ENCODE peak calls at places on chromosomes 4 and X, in ten cellular contexts. T is epithelial cell of proximal tubule, J is kidney, K is sigmoid colon, H is uterus, B is AG04449, E is SK-N-SH, Z is MCF 10A, M is heart left ventricle, G is fibroblast of lung. S is an unnamed sample.

GRCh38 chrX:18406531-18407266 is 18.7 kb upstream of the CDKL5 start:
- DNase-seq in T (no peak), J (no peak), K (no peak), H (no peak), B (no peak), E (no peak), Z (no peak), M (no peak), G (no peak), S (peak; percentile 56)

GRCh38 chr4:83582289-83582756 is 46.4 kb downstream of the GPAT3 start:
- DNase-seq in T (peak; percentile 74), J (no peak), K (peak; percentile 68), H (peak; percentile 17), B (no peak), E (no peak), Z (peak; percentile 97), M (no peak), G (peak; percentile 68), S (peak; percentile 72)

GRCh38 chr4:7513731-7514130 is 79.0 kb upstream of the PSAPL1 start:
- DNase-seq in T (no peak), J (no peak), K (no peak), H (no peak), B (peak; percentile 4), E (no peak), Z (peak; percentile 16), M (no peak), G (peak; percentile 5), S (peak; percentile 38)

GRCh38 chr4:125235971-125236370 is 78.8 kb upstream of the FAT4 start:
- DNase-seq in T (no peak), J (no peak), K (no peak), H (no peak), B (no peak), E (no peak), Z (no peak), M (no peak), G (no peak), S (no peak)

GRCh38 chr4:79181190-79181589 is 144.7 kb downstream of the NAA11 start:
- DNase-seq in T (no peak), J (no peak), K (no peak), H (no peak), B (no peak), E (no peak), Z (no peak), M (no peak), G (no peak), S (no peak)

GRCh38 chrX:369563-370101 is 17.1 kb downstream of the PPP2R3B start:
- DNase-seq in T (no peak), J (peak; percentile 55), K (no peak), H (no peak), B (no peak), E (no peak), Z (no peak), M (no peak), G (no peak), S (no peak)

GRCh38 chr4:76235407-76235806 is 16.1 kb upstream of the FAM47E start:
- DNase-seq in T (no peak), J (no peak), K (no peak), H (no peak), B (no peak), E (no peak), Z (no peak), M (no peak), G (no peak), S (no peak)

GRCh38 chrX:41946973-41947612 is 23.7 kb upstream of the CASK start:
- DNase-seq in T (no peak), J (no peak), K (no peak), H (no peak), B (no peak), E (no peak), Z (no peak), M (no peak), G (no peak), S (no peak)

GRCh38 chr4:180197471-180197870 is 2045.7 kb upstream of the TENM3 start:
- DNase-seq in T (no peak), J (no peak), K (no peak), H (no peak), B (no peak), E (no peak), Z (no peak), M (no peak), G (no peak), S (no peak)

GRCh38 chr4:52659016-52659721 is at the start of gene USP46:
- DNase-seq in T (no peak), J (peak; percentile 93), K (peak; percentile 86), H (peak; percentile 77), B (no peak), E (peak; percentile 97), Z (peak; percentile 76), M (peak; percentile 90), G (peak; percentile 71), S (peak; percentile 72)

GRCh38 chrX:21374163-21374993 is at the start of gene CNKSR2:
- DNase-seq in T (no peak), J (peak; percentile 65), K (peak; percentile 75), H (peak; percentile 32), B (no peak), E (peak; percentile 87), Z (no peak), M (peak; percentile 65), G (peak; percentile 19), S (no peak)

GRCh38 chr4:7383251-7383650 is 51.5 kb downstream of the PSAPL1 start:
- DNase-seq in T (no peak), J (no peak), K (no peak), H (no peak), B (no peak), E (peak; percentile 20), Z (no peak), M (no peak), G (no peak), S (no peak)

GRCh38 chr4:153335665-153336064 is 8.8 kb upstream of the MND1 start:
- DNase-seq in T (no peak), J (no peak), K (no peak), H (no peak), B (no peak), E (no peak), Z (peak; percentile 40), M (no peak), G (peak; percentile 19), S (peak; percentile 13)

GRCh38 chrX:153791104-153791852 is 2.9 kb downstream of the IDH3G start:
- DNase-seq in T (no peak), J (no peak), K (no peak), H (no peak), B (no peak), E (no peak), Z (no peak), M (no peak), G (no peak), S (no peak)

DNA sequence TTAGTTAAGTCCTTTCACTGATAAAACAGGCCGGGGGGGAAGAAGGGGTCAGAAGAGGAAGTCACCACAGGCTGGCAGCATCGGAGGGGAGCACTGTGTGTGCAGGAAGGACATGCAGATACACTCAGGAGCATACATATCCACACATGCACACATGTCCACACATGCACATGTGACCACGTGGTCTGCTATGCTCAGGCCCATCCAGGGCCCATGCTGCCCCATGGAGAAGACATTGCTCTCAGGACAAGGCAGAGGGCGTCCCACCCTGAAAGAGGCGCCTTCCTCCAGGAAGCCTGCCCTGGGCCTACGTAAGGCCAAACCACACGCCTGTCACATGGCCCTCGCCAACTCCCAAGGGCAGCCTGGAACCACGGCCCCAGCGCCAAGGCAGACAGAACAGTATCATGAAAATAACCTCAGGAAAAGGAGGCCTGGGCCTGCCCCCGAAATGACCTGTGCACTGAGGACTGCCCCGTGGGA is 15.8 kb downstream of the WDR1 start:
- DNase-seq in T (no peak), J (no peak), K (peak; percentile 75), H (no peak), B (no peak), E (no peak), Z (no peak), M (no peak), G (no peak), S (no peak)
- TF ChIP-seq CTCF in T (no peak), J (no peak), K (no peak), H (no peak), B (no peak), E (no peak), Z (no peak), M (no peak), G (no peak), S (no peak)

GRCh38 chrX:13840121-13840520 is 23.2 kb upstream of the GPM6B start:
- DNase-seq in T (no peak), J (no peak), K (no peak), H (no peak), B (no peak), E (no peak), Z (no peak), M (no peak), G (no peak), S (no peak)

GRCh38 chrX:13843150-13843721 is 26.3 kb upstream of the GPM6B start:
- DNase-seq in T (no peak), J (no peak), K (no peak), H (no peak), B (no peak), E (no peak), Z (no peak), M (no peak), G (no peak), S (no peak)

GRCh38 chrX:13845721-13846378 is 29.0 kb upstream of the GPM6B start:
- DNase-seq in T (no peak), J (no peak), K (no peak), H (no peak), B (no peak), E (no peak), Z (peak; percentile 95), M (no peak), G (peak; percentile 54), S (no peak)
- TF ChIP-seq CTCF in T (no peak), J (no peak), K (no peak), H (no peak), B (no peak), E (no peak), Z (no peak), M (no peak), G (no peak), S (no peak)

GRCh38 chr4:114132830-114133229 is 153.4 kb upstream of the ARSJ start:
- DNase-seq in T (no peak), J (no peak), K (no peak), H (no peak), B (no peak), E (no peak), Z (no peak), M (no peak), G (no peak), S (no peak)
- TF ChIP-seq CTCF in T (peak; percentile 37), J (no peak), K (no peak), H (no peak), B (peak; percentile 7), E (peak; percentile 48), Z (no peak), M (no peak), G (no peak), S (peak; percentile 23)

DNA sequence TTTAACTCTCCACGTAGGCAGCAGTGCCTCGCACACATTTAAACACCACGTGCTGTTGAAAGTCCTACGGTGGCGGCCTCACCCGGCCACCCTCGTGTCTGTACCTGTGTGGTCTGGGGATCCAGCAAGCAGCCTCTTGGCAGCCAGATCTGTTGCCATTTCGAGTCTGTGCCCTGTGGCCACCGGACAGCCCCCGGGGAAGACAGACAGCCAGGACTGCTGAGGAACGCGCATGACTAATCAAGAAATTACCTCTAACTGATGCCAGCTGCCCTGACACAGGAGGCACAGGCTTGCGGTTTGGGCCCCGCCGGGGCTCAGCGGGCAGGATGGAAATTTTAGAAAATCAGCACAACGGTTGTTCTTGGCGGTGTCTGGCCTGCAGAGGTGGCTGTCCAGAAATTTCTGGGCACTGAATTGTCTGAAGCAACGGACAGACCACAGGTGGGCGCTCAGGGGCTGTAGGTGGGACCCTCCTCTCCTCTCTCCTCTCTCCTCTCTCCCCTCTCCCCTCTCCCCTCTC is 15.6 kb upstream of the ASMTL start:
- DNase-seq in T (no peak), J (peak; percentile 79), K (peak; percentile 53), H (no peak), B (no peak), E (no peak), Z (peak; percentile 83), M (peak; percentile 54), G (no peak), S (peak; percentile 68)
- TF ChIP-seq CTCF in T (no peak), J (no peak), K (no peak), H (no peak), B (no peak), E (no peak), Z (no peak), M (no peak), G (no peak), S (no peak)

S was measured in AG10803.